ENCODE peak calls at places on chromosome 21, in seven cellular contexts. B, A, T, D, O, Y and P are unnamed samples.

GRCh38 chr21:21373969-21374368 is 375.8 kb downstream of the NCAM2 start:
- DNase-seq in B (no peak), A (no peak), T (no peak), D (no peak), O (no peak), Y (no peak), P (no peak)

GRCh38 chr21:15065381-15066230 is 806 bp upstream of the NRIP1 start:
- DNase-seq in B (no peak), A (peak), T (no peak), D (peak), O (no peak), Y (peak), P (peak)

GRCh38 chr21:32330784-32331311 is 32.2 kb downstream of the MRAP start:
- DNase-seq in B (no peak), A (no peak), T (no peak), D (no peak), O (no peak), Y (peak), P (no peak)

GRCh38 chr21:34141373-34141772 is 68.0 kb downstream of the MRPS6 start:
- DNase-seq in B (no peak), A (no peak), T (no peak), D (no peak), O (no peak), Y (no peak), P (no peak)

GRCh38 chr21:17903029-17903806 is 84.1 kb upstream of the C21orf91 start:
- DNase-seq in B (no peak), A (peak), T (no peak), D (no peak), O (no peak), Y (no peak), P (no peak)

GRCh38 chr21:28590722-28591121 is 402.0 kb downstream of the LTN1 start:
- DNase-seq in B (no peak), A (no peak), T (peak), D (no peak), O (no peak), Y (no peak), P (peak)

GRCh38 chr21:31018232-31018631 is 20.0 kb downstream of the KRTAP19-8 start:
- DNase-seq in B (no peak), A (no peak), T (no peak), D (no peak), O (no peak), Y (no peak), P (no peak)

GRCh38 chr21:15249285-15249993 is 184.6 kb upstream of the NRIP1 start:
- DNase-seq in B (no peak), A (no peak), T (no peak), D (no peak), O (no peak), Y (no peak), P (no peak)

GRCh38 chr21:43811262-43812105 is 22.1 kb downstream of the RRP1 start:
- DNase-seq in B (no peak), A (no peak), T (no peak), D (no peak), O (no peak), Y (no peak), P (no peak)

GRCh38 chr21:43808832-43809251 is 19.5 kb downstream of the RRP1 start:
- DNase-seq in B (no peak), A (no peak), T (no peak), D (no peak), O (no peak), Y (no peak), P (no peak)

GRCh38 chr21:43809346-43809799 is 20.0 kb downstream of the RRP1 start:
- DNase-seq in B (no peak), A (no peak), T (no peak), D (no peak), O (no peak), Y (no peak), P (no peak)

GRCh38 chr21:43810505-43811261 is 21.3 kb downstream of the RRP1 start:
- DNase-seq in B (peak), A (peak), T (peak), D (peak), O (peak), Y (peak), P (peak)

DNA sequence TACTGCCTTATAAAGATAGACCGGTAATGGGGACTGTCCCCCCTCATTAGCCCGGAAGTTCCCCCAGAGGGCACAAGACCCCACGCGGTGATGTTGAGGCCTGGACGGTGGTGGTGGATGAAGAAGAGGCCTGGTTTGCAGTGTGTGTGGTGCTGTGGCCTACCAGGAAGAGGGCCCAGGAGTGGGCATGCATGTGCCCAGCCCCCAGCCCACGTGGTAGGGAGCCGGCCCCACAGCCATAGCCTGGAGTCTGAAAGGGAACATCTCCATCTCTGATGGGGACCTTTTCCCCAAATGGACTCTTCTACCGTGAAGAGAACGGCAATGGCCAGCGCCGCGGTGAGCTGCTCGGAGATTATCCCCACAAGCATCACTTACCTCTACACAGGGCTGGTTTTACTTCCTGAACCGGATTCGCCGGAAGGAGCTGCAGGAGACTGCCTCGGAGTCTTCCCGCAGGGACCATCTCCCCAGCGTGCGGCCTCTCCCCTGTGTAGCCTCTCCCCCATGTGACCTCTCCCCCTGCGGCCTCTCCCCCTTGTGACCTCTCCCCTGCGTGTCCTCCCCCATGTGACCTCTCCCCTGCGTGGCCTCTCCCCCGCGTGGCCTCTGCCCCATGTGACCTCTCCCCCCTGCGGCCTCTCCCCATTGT is 20.6 kb downstream of the RRP1 start:
- DNase-seq in B (no peak), A (no peak), T (no peak), D (no peak), O (no peak), Y (no peak), P (no peak)
- TF ChIP-seq YY1 in B (no peak), A (no peak), T (no peak), D (no peak), O (no peak), Y (no peak), P (no peak)

GRCh38 chr21:16587671-16588379 is 858.0 kb downstream of the USP25 start:
- DNase-seq in B (no peak), A (peak), T (no peak), D (no peak), O (no peak), Y (no peak), P (no peak)

GRCh38 chr21:16588433-16588860 is 858.7 kb downstream of the USP25 start:
- DNase-seq in B (no peak), A (peak), T (no peak), D (no peak), O (no peak), Y (no peak), P (peak)

GRCh38 chr21:16589499-16589898 is 859.7 kb downstream of the USP25 start:
- DNase-seq in B (no peak), A (no peak), T (no peak), D (no peak), O (no peak), Y (no peak), P (no peak)

GRCh38 chr21:16590186-16590585 is 860.4 kb downstream of the USP25 start:
- DNase-seq in B (no peak), A (no peak), T (no peak), D (no peak), O (no peak), Y (no peak), P (no peak)

DNA sequence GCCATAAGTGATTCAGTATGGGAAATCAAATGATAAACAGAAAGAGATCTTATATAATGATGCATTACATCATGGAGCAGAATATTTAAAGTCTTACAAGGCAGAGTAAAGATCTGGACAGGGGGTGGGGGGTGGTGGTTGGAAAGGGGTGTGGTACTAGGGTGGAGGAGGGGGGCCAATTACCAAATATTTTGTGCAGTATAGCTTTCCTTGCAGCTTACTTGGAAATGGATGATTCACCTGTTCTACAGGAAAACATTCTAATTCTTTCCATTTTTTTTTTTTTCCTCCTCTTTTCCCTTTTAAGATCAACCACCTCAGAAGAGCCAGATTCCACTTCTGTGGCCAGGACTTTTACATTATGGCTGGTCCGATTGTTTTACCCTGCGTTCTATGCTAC is 859.3 kb downstream of the USP25 start:
- DNase-seq in B (no peak), A (no peak), T (no peak), D (no peak), O (no peak), Y (no peak), P (no peak)
- H3K4me3 ChIP-seq in B (no peak), A (peak), T (no peak), D (no peak), O (no peak), Y (no peak), P (no peak)

GRCh38 chr21:37224861-37225260 is 42.3 kb downstream of the VPS26C start:
- DNase-seq in B (no peak), A (no peak), T (no peak), D (no peak), O (no peak), Y (no peak), P (no peak)

GRCh38 chr21:37226356-37226920 is 40.7 kb downstream of the VPS26C start:
- DNase-seq in B (no peak), A (no peak), T (no peak), D (no peak), O (no peak), Y (no peak), P (no peak)

GRCh38 chr21:37227071-37228002 is 39.8 kb downstream of the VPS26C start:
- DNase-seq in B (no peak), A (no peak), T (no peak), D (no peak), O (no peak), Y (no peak), P (no peak)

GRCh38 chr21:37223804-37224345 is 43.3 kb downstream of the VPS26C start:
- DNase-seq in B (no peak), A (no peak), T (no peak), D (no peak), O (no peak), Y (no peak), P (no peak)

GRCh38 chr21:37225440-37225839 is 41.7 kb downstream of the VPS26C start:
- DNase-seq in B (no peak), A (no peak), T (no peak), D (no peak), O (no peak), Y (no peak), P (no peak)
- TF ChIP-seq YY1 in B (no peak), A (no peak), T (no peak), D (no peak), O (no peak), Y (no peak), P (no peak)

GRCh38 chr21:40016234-40016633 is 149.0 kb downstream of the PCP4 start:
- DNase-seq in B (no peak), A (no peak), T (no peak), D (no peak), O (no peak), Y (no peak), P (no peak)
- H3K4me3 ChIP-seq in B (no peak), A (no peak), T (no peak), D (no peak), O (no peak), Y (no peak), P (no peak)

GRCh38 chr21:45972716-45973474 is 8.7 kb upstream of the COL6A1 start:
- DNase-seq in B (no peak), A (peak), T (no peak), D (no peak), O (no peak), Y (no peak), P (no peak)

GRCh38 chr21:45973475-45974072 is 8.0 kb upstream of the COL6A1 start:
- DNase-seq in B (peak), A (peak), T (no peak), D (peak), O (no peak), Y (peak), P (no peak)

GRCh38 chr21:45975017-45975595 is 6.5 kb upstream of the COL6A1 start:
- DNase-seq in B (peak), A (no peak), T (no peak), D (no peak), O (no peak), Y (no peak), P (no peak)

GRCh38 chr21:45972353-45972715 is 9.2 kb upstream of the COL6A1 start:
- DNase-seq in B (no peak), A (peak), T (no peak), D (no peak), O (no peak), Y (no peak), P (no peak)

DNA sequence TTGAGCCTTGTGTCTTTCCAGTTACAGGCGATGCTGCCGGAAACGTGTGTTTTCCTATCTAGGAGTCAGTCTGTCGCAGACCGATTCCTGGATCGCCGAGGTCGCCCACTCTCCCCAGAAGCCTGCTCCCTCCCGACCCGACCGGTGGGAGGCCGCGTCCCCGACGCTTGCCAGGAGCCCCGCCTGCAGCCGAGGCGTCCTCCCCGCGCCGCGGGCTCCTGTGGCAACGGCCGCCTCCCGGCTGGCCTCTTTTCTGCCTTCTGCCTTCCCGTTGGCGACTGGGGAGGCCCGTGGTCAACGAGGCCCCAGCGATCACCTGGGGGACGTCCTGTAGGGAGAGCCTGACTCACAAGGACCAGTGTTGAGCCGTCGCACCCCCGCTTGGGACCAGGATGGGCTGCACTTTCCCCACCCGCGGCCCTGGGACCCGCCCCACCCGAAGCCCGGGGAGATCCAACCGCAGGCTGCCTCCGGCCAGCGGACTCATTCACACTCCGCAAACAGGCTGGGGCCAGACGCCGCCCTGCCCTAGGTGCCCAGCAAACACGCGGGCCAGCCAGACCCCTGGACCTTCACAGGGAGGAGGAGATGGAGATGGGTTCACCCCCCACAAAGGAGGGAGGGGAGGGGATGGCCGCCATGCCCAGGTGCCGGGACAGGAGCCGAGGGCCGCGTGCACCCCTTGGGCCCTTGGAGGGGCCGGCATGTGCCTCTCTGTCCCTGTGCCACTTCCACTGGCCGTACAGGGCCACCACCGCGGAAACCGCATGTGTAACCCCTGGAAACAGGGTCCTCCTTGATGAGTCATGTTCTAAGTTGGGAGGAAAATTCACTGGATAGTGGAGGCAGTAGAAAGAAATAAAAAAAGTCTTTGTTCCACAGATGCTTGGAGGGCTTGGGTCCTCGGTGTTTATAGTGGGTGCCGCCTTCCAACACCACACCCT is 7.2 kb upstream of the COL6A1 start:
- DNase-seq in B (peak), A (peak), T (no peak), D (peak), O (no peak), Y (no peak), P (no peak)
- TF ChIP-seq YY1 in B (no peak), A (no peak), T (peak), D (no peak), O (no peak), Y (no peak), P (peak)

DNA sequence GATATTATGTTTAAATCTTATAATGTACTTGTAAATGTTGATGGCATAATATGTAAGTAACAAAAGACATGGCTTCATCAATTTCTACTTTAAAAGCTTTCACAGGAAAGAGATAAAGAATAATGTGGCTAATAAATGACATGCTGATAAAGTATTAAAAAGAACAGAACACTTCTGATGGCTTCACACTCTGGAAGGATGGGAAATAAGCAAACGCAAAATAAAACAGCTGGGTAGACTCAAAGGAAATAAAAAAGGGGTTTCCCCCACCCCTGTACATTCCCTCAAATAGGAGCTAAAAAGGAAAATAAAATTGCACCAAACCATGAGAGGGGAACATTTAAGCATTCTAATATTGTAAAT is 27.1 kb upstream of the DYRK1A start:
- DNase-seq in B (no peak), A (peak), T (no peak), D (no peak), O (no peak), Y (no peak), P (no peak)
- H3K4me3 ChIP-seq in B (no peak), A (no peak), T (no peak), D (no peak), O (no peak), Y (no peak), P (no peak)

GRCh38 chr21:35227774-35228173 is 178.7 kb upstream of the RUNX1 start:
- DNase-seq in B (no peak), A (no peak), T (no peak), D (no peak), O (no peak), Y (no peak), P (no peak)

GRCh38 chr21:35226302-35226701 is 177.2 kb upstream of the RUNX1 start:
- DNase-seq in B (no peak), A (no peak), T (no peak), D (no peak), O (no peak), Y (peak), P (no peak)

GRCh38 chr21:35226960-35227741 is 178.0 kb upstream of the RUNX1 start:
- DNase-seq in B (no peak), A (no peak), T (no peak), D (no peak), O (peak), Y (no peak), P (no peak)

GRCh38 chr21:35231115-35231514 is 182.0 kb upstream of the RUNX1 start:
- DNase-seq in B (no peak), A (no peak), T (no peak), D (no peak), O (no peak), Y (no peak), P (no peak)

DNA sequence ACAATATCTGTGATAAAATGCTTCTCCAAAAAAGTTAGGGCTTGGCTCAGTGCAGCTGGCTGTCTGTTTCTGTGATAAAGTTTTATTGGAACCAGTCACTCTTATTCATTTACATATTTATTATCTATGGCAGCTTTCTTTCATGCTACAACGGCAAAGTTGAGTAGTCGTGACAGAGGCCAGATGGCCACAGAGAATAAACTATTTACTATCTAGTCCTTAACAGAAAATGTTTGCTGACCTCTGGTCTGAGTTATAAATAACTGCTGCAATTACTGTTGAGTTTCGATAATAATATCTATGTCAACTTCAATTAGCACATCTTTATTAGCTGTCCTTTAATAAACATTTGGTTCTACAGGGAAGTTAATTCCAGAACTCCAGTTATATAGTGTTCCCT is 180.2 kb upstream of the RUNX1 start:
- DNase-seq in B (no peak), A (no peak), T (no peak), D (no peak), O (no peak), Y (no peak), P (no peak)
- TF ChIP-seq YY1 in B (no peak), A (no peak), T (no peak), D (no peak), O (no peak), Y (no peak), P (no peak)

DNA sequence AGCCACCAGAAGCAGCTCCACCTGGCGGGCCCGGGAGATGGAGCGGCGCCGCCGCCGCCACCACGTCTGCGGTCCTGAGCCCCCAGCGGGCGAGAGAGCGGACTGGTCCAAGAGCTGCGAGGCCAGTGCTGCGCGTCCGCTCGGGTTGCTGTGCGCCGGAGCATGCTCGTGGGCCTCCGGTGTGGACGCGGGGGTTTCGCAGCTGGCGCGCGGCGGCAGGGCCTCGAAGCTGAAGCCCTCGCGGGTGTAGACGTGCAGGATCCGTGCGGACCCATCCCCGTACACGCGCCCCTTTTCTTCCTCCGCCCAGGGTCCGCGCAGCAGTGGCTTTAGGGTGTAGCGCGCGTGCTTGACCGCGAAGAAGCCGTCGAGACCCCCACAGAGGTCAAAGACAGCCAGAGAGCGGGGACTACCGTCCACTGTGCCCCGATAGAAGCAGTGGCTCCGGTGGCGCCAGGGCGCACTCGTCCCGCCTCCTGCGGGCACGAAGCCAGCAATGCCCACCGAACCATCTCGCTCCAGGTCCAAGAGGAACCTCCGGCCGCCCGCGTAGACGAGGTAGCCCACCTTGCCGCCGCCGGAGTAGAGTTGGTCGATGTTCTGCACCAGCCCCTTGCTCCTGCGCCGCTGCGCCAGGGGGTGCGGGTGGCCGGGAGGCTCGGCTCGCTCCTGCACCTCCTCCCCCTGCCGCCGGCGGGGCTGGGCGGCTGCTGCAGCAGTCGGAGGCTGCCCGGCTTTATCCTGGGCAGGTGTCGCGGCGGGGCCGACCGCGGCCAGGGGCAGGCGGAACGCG is 1.1 kb downstream of the ADAMTS5 start:
- DNase-seq in B (no peak), A (peak), T (no peak), D (no peak), O (no peak), Y (no peak), P (no peak)
- H3K4me3 ChIP-seq in B (no peak), A (peak), T (peak), D (no peak), O (no peak), Y (no peak), P (peak)